ENCODE peak calls at places on chromosomes 13 and 19, in eight cellular contexts. D, C, M, F, Y, Z, O and B are unnamed samples.
A peak's percentile ranks its signal among the peaks of the same experiment; 100 is the strongest.

GRCh38 chr13:110663491-110663890 is 42.4 kb downstream of the CARS2 start:
- DNase-seq in D (no peak), C (no peak), M (no peak), F (no peak), Y (no peak), Z (no peak), O (no peak), B (peak; percentile 19)

GRCh38 chr13:114067381-114067885 is 65.0 kb downstream of the RASA3 start:
- DNase-seq in D (no peak), C (no peak), M (no peak), F (no peak), Y (no peak), Z (no peak), O (peak; percentile 65), B (no peak)

GRCh38 chr13:24683370-24683769 is 3.2 kb downstream of the ATP12A start:
- DNase-seq in D (no peak), C (no peak), M (no peak), F (no peak), Y (no peak), Z (no peak), O (no peak), B (no peak)

GRCh38 chr13:104571161-104571889 is 1505.1 kb upstream of the SLC10A2 start:
- DNase-seq in D (peak; percentile 63), C (peak; percentile 86), M (no peak), F (no peak), Y (no peak), Z (peak; percentile 67), O (peak; percentile 54), B (peak; percentile 35)

GRCh38 chr19:32333227-32333626 is 12.2 kb upstream of the ZNF507 start:
- DNase-seq in D (no peak), C (no peak), M (no peak), F (no peak), Y (no peak), Z (no peak), O (no peak), B (no peak)

GRCh38 chr19:1457031-1457739 is 7.3 kb downstream of the APC2 start:
- DNase-seq in D (no peak), C (no peak), M (no peak), F (no peak), Y (no peak), Z (no peak), O (no peak), B (no peak)

GRCh38 chr19:29478578-29479565 is 46.9 kb upstream of the VSTM2B start:
- DNase-seq in D (no peak), C (no peak), M (no peak), F (no peak), Y (no peak), Z (peak; percentile 52), O (no peak), B (no peak)

GRCh38 chr19:18417250-18418033 is 1.8 kb upstream of the SSBP4 start:
- DNase-seq in D (peak; percentile 62), C (peak; percentile 75), M (no peak), F (no peak), Y (no peak), Z (peak; percentile 65), O (peak; percentile 65), B (peak; percentile 82)

GRCh38 chr19:3451451-3451866 is 28.9 kb downstream of the SMIM24 start:
- DNase-seq in D (no peak), C (no peak), M (no peak), F (no peak), Y (no peak), Z (no peak), O (no peak), B (no peak)

GRCh38 chr19:32976223-32976805 is 4.3 kb downstream of the FAAP24 start:
- DNase-seq in D (peak; percentile 78), C (peak; percentile 70), M (peak; percentile 10), F (peak; percentile 56), Y (peak; percentile 57), Z (peak; percentile 81), O (peak; percentile 46), B (no peak)

GRCh38 chr19:30387311-30388115 is 15.3 kb downstream of the ZNF536 start:
- DNase-seq in D (no peak), C (no peak), M (no peak), F (no peak), Y (no peak), Z (no peak), O (no peak), B (no peak)

GRCh38 chr13:100203696-100204367 is 114.9 kb downstream of the PCCA start:
- DNase-seq in D (no peak), C (no peak), M (no peak), F (no peak), Y (no peak), Z (no peak), O (peak; percentile 67), B (no peak)

GRCh38 chr19:9757544-9758501 is 10.7 kb downstream of the ZNF846 start:
- DNase-seq in D (no peak), C (no peak), M (no peak), F (no peak), Y (no peak), Z (no peak), O (no peak), B (no peak)

GRCh38 chr19:11096210-11096841 is 7.1 kb downstream of the LDLR start:
- DNase-seq in D (peak; percentile 55), C (peak; percentile 30), M (no peak), F (no peak), Y (no peak), Z (no peak), O (peak; percentile 52), B (no peak)

GRCh38 chr13:113152894-113153809 is 5.3 kb upstream of the PROZ start:
- DNase-seq in D (peak; percentile 57), C (peak; percentile 62), M (no peak), F (no peak), Y (no peak), Z (peak; percentile 36), O (no peak), B (peak; percentile 55)

GRCh38 chr19:32809254-32809653 is 60.3 kb downstream of the SLC7A9 start:
- DNase-seq in D (peak; percentile 72), C (no peak), M (no peak), F (no peak), Y (no peak), Z (no peak), O (no peak), B (no peak)

GRCh38 chr19:6501740-6502648 is at the start of gene TUBB4A:
- DNase-seq in D (no peak), C (no peak), M (no peak), F (peak; percentile 45), Y (no peak), Z (peak; percentile 21), O (no peak), B (no peak)

GRCh38 chr13:21203132-21203531 is 26.7 kb downstream of the MRPL57 start:
- DNase-seq in D (no peak), C (no peak), M (no peak), F (no peak), Y (no peak), Z (no peak), O (no peak), B (no peak)

GRCh38 chr13:110779046-110779445 is 65.5 kb downstream of the ING1 start:
- DNase-seq in D (no peak), C (no peak), M (no peak), F (no peak), Y (no peak), Z (no peak), O (no peak), B (no peak)

GRCh38 chr13:36674337-36675212 is 755 bp downstream of the SERTM1 start:
- DNase-seq in D (no peak), C (no peak), M (no peak), F (no peak), Y (no peak), Z (no peak), O (no peak), B (no peak)

GRCh38 chr19:44748426-44749254 is at the start of gene BCL3:
- DNase-seq in D (peak; percentile 80), C (peak; percentile 81), M (no peak), F (peak; percentile 54), Y (peak; percentile 64), Z (no peak), O (no peak), B (no peak)

GRCh38 chr13:42041684-42042035 is 6.8 kb upstream of the DGKH start:
- DNase-seq in D (peak; percentile 70), C (peak; percentile 55), M (no peak), F (no peak), Y (no peak), Z (peak; percentile 43), O (peak; percentile 78), B (no peak)

GRCh38 chr19:51158474-51159129 is 16.5 kb downstream of the SIGLEC7 start:
- DNase-seq in D (peak; percentile 32), C (peak; percentile 53), M (no peak), F (peak; percentile 65), Y (peak; percentile 70), Z (peak; percentile 54), O (no peak), B (peak; percentile 42)

GRCh38 chr13:94263038-94263437 is 216.4 kb downstream of the DCT start:
- DNase-seq in D (no peak), C (no peak), M (no peak), F (no peak), Y (no peak), Z (no peak), O (no peak), B (no peak)
- TF ChIP-seq CTCF in D (no peak), C (no peak), M (no peak), F (no peak), Y (no peak), Z (no peak), O (no peak), B (no peak)

GRCh38 chr19:16605552-16605951 is 22.5 kb downstream of the MED26 start:
- DNase-seq in D (peak; percentile 47), C (no peak), M (no peak), F (no peak), Y (no peak), Z (no peak), O (no peak), B (no peak)
- TF ChIP-seq CTCF in D (no peak), C (peak; percentile 6), M (no peak), F (no peak), Y (no peak), Z (no peak), O (no peak), B (no peak)

DNA sequence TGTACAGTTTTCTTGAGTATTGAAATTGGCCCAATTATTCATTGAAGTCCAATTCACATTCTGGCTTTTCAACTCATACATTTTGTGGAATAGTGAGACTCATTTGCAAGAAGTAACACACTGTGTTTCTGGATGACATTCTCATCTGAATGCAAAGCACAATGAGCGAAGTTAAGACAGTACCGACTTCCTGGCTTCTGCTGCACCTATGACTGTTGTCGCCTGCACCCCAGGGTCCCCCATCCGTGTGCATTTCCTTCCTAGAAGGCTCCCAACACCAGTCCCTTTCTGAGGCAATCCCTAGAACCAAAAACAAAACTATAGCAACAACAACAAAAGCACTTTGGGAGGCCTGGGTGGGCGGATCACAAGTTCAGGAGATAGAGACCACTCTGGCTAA is 183.3 kb downstream of the SHISA2 start:
- DNase-seq in D (no peak), C (no peak), M (no peak), F (no peak), Y (no peak), Z (no peak), O (no peak), B (no peak)
- TF ChIP-seq CTCF in D (no peak), C (no peak), M (no peak), F (no peak), Y (no peak), Z (no peak), O (no peak), B (no peak)

DNA sequence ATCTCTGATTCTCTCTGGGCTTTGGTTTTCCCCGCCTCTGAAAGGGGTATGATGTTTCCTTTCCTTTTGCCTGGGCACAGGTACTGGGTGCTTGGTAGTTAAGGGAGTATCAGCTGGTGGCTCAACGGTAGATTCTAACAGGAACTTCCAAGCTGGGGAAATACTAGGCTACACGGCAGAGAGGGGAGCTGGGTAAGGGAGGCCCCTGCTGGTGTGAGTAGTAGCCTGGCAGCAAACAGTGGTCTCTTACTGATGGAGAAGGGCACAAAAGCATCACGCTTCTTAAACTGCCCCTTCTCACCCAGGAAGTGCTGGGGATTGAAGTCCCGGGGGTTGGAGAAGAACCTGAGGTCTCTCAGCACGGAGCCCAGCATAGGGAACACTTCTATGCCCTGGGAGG is 26.9 kb upstream of the CYP2A7 start:
- DNase-seq in D (no peak), C (no peak), M (no peak), F (peak; percentile 35), Y (no peak), Z (no peak), O (no peak), B (no peak)
- TF ChIP-seq CTCF in D (peak; percentile 17), C (peak; percentile 37), M (no peak), F (no peak), Y (peak; percentile 21), Z (no peak), O (no peak), B (no peak)